ENCODE peak calls at places on chromosomes 3 and 15, in seven cellular contexts. P is neural progenitor cell, N is heart right ventricle, Q is pancreas, E is astrocyte, H is Panc1, T is thoracic aorta. O is an unnamed sample.

GRCh38 chr3:129596194-129597086 is 10.0 kb downstream of the PLXND1 start:
- DNase-seq in P (peak; percentile 65), N (peak; percentile 93), Q (no peak), E (peak; percentile 92), H (no peak), T (peak; percentile 84), O (peak; percentile 79)

GRCh38 chr15:55017636-55018035 is 179.1 kb downstream of the RSL24D1 start:
- DNase-seq in P (no peak), N (no peak), Q (no peak), E (no peak), H (no peak), T (no peak), O (no peak)

GRCh38 chr15:77527831-77528231 is 104.9 kb downstream of the LINGO1 start:
- DNase-seq in P (no peak), N (peak; percentile 51), Q (peak; percentile 38), E (no peak), H (no peak), T (no peak), O (peak; percentile 30)

GRCh38 chr3:141402476-141403171 is 34.3 kb downstream of the ZBTB38 start:
- DNase-seq in P (peak; percentile 82), N (peak; percentile 80), Q (peak; percentile 85), E (peak; percentile 54), H (no peak), T (no peak), O (peak; percentile 83)

GRCh38 chr3:188448813-188449212 is 294.9 kb downstream of the LPP start:
- DNase-seq in P (no peak), N (no peak), Q (no peak), E (no peak), H (no peak), T (no peak), O (no peak)

GRCh38 chr3:102265720-102266119 is 169.1 kb upstream of the ZPLD1 start:
- DNase-seq in P (no peak), N (no peak), Q (no peak), E (no peak), H (no peak), T (no peak), O (no peak)

GRCh38 chr3:16084887-16085286 is 89.6 kb upstream of the GALNT15 start:
- DNase-seq in P (no peak), N (no peak), Q (no peak), E (peak; percentile 96), H (no peak), T (no peak), O (no peak)

GRCh38 chr3:58567251-58567515 is 10.0 kb downstream of the FAM107A start:
- DNase-seq in P (no peak), N (no peak), Q (no peak), E (no peak), H (no peak), T (no peak), O (no peak)

GRCh38 chr3:66162766-66163165 is 58.0 kb upstream of the SLC25A26 start:
- DNase-seq in P (no peak), N (no peak), Q (no peak), E (no peak), H (no peak), T (no peak), O (no peak)

GRCh38 chr15:42085236-42085605 is 9.1 kb downstream of the PLA2G4D start:
- DNase-seq in P (no peak), N (no peak), Q (no peak), E (no peak), H (no peak), T (no peak), O (no peak)

GRCh38 chr15:73078722-73079121 is 26.5 kb downstream of the NEO1 start:
- DNase-seq in P (peak; percentile 25), N (no peak), Q (no peak), E (peak; percentile 94), H (no peak), T (no peak), O (no peak)

GRCh38 chr3:16604433-16604832 is 790 bp downstream of the DAZL start:
- DNase-seq in P (no peak), N (no peak), Q (no peak), E (no peak), H (no peak), T (no peak), O (no peak)

GRCh38 chr3:106371605-106372292 is 502.9 kb upstream of the CBLB start:
- DNase-seq in P (no peak), N (no peak), Q (no peak), E (peak; percentile 44), H (no peak), T (no peak), O (no peak)

GRCh38 chr3:126972866-126973265 is 10.0 kb upstream of the PLXNA1 start:
- DNase-seq in P (no peak), N (no peak), Q (no peak), E (no peak), H (no peak), T (no peak), O (no peak)

GRCh38 chr3:53193466-53194217 is 32.6 kb downstream of the PRKCD start:
- DNase-seq in P (peak; percentile 41), N (no peak), Q (no peak), E (no peak), H (no peak), T (no peak), O (no peak)

GRCh38 chr15:86799226-86799625 is 719.6 kb downstream of the AGBL1 start:
- DNase-seq in P (no peak), N (no peak), Q (no peak), E (no peak), H (no peak), T (no peak), O (no peak)

GRCh38 chr3:124140751-124141150 is 148.8 kb upstream of the ROPN1 start:
- DNase-seq in P (no peak), N (no peak), Q (no peak), E (peak; percentile 63), H (no peak), T (no peak), O (no peak)

GRCh38 chr15:68641376-68641775 is 62.6 kb downstream of the CORO2B start:
- DNase-seq in P (no peak), N (no peak), Q (no peak), E (no peak), H (no peak), T (no peak), O (no peak)
- H3K4me1 ChIP-seq in P (peaks cover 5% of the 10 kb centered on the region), N (peaks cover 44% of the 10 kb centered on the region), Q (no peaks in the 10 kb centered on the region), E (peaks cover 66% of the 10 kb centered on the region), H (no peaks in the 10 kb centered on the region), T (peaks cover 36% of the 10 kb centered on the region), O (peaks cover 25% of the 10 kb centered on the region)

GRCh38 chr3:42814914-42815507 is 5.8 kb downstream of the ACKR2 start:
- DNase-seq in P (no peak), N (no peak), Q (no peak), E (no peak), H (no peak), T (no peak), O (no peak)

GRCh38 chr3:42814246-42814645 is 5.0 kb downstream of the ACKR2 start:
- DNase-seq in P (no peak), N (no peak), Q (no peak), E (no peak), H (no peak), T (no peak), O (no peak)

GRCh38 chr3:42820746-42821051 is 11.5 kb downstream of the ACKR2 start:
- DNase-seq in P (no peak), N (no peak), Q (no peak), E (no peak), H (no peak), T (no peak), O (no peak)

GRCh38 chr3:42819351-42819965 is 10.2 kb downstream of the ACKR2 start:
- DNase-seq in P (peak; percentile 48), N (no peak), Q (peak; percentile 60), E (no peak), H (no peak), T (no peak), O (no peak)

GRCh38 chr3:42815826-42816225 is 6.6 kb downstream of the ACKR2 start:
- DNase-seq in P (no peak), N (no peak), Q (no peak), E (no peak), H (no peak), T (no peak), O (no peak)
- TF ChIP-seq CTCF in P (no peak), N (no peak), Q (no peak), E (no peak), H (no peak), T (no peak), O (no peak)

GRCh38 chr15:31869640-31870335 is 160.5 kb upstream of the CHRNA7 start:
- DNase-seq in P (peak; percentile 69), N (peak; percentile 28), Q (no peak), E (no peak), H (no peak), T (no peak), O (no peak)

GRCh38 chr15:31870336-31871158 is 159.8 kb upstream of the CHRNA7 start:
- DNase-seq in P (peak; percentile 95), N (peak; percentile 90), Q (peak; percentile 97), E (peak; percentile 48), H (no peak), T (no peak), O (peak; percentile 88)

GRCh38 chr15:31871887-31872281 is 158.4 kb upstream of the CHRNA7 start:
- DNase-seq in P (no peak), N (no peak), Q (no peak), E (no peak), H (no peak), T (no peak), O (no peak)

GRCh38 chr15:31867536-31868442 is 162.5 kb upstream of the CHRNA7 start:
- DNase-seq in P (peak; percentile 74), N (peak; percentile 62), Q (peak; percentile 86), E (peak; percentile 8), H (no peak), T (no peak), O (peak; percentile 70)

DNA sequence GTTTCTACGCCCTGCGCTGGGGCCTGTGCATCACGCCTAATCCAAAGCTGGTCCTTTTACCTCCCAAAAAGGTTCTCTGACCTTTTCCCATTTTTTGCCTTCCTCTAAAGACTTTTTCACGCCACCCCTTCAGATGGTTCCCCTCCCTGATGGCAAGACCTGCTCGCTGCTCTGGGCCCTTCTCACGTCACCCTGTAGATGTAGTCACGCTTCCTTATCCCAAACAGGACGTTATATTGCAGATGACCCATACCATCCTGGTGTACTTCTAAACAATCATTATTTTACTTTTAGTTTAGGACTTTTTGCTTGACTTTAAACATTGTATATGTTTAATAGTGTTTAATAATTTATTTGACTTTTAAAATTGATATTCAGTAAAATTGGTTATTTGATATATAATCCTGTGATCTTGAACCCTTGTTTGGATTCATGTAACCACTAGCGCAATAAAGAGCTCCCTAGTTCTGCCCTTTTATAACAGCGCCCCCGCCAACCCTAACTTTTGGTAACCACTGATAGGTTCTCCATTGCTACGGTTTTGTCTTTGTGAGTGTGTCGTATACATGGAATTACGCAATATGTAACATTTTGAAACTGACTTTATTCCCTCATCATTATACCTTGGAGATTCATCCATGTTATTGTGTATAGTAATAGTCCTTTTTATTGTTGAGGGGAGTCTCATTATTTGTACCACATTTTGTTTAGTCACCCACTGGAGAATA is 159.0 kb upstream of the CHRNA7 start:
- DNase-seq in P (no peak), N (no peak), Q (no peak), E (no peak), H (no peak), T (no peak), O (no peak)
- H3K4me3 ChIP-seq in P (peak overlapping the region; percentile 67), N (peak overlapping the region; percentile 68), Q (peak overlapping the region; percentile 34), E (peak overlapping the region; percentile 80), H (peak overlapping the region; percentile 58), T (peak overlapping the region; percentile 84), O (peak overlapping the region; percentile 63)

DNA sequence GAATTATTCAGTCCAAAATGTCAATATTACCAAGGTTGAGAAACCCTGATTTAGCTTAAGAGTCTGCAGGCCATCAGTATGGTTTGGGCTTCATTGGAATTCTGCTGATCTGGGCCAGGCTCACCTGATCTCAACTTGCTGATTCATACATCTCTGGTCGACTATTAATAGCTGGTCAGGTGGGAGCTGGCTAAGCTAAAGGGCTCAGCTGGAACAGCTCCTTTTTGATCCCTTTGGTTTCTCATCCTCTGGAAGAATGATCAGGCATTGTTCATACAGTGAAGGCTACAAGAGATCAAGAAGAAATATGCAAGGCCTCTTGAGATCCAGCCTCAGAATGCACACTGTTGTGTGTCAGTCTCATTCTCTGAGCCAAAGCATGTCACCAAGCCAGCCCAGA is 123.3 kb upstream of the MME start:
- DNase-seq in P (no peak), N (no peak), Q (no peak), E (no peak), H (no peak), T (no peak), O (no peak)
- H3K4me1 ChIP-seq in P (no peaks in the 10 kb centered on the region), N (no peaks in the 10 kb centered on the region), Q (no peaks in the 10 kb centered on the region), E (no peaks in the 10 kb centered on the region), H (no peaks in the 10 kb centered on the region), T (no peaks in the 10 kb centered on the region), O (no peaks in the 10 kb centered on the region)